ENCODE peak calls at places on chromosomes 12 and 14, in seven cellular contexts. K is germinal center, Q is upper lobe of right lung, T is lung, E is astrocyte of the cerebellum, W is hypothalamus, B is Panc1. G is an unnamed sample.

GRCh38 chr12:118311666-118312065 is 61.0 kb downstream of the TAOK3 start:
- DNase-seq in E (peak), T (no peak), Q (no peak), K (no peak), B (no peak), W (no peak), G (no peak)

GRCh38 chr12:28164644-28165313 is 25.5 kb upstream of the CCDC91 start:
- DNase-seq in K (no peak), B (no peak), E (no peak), Q (no peak), T (no peak), W (no peak), G (no peak)

GRCh38 chr14:101960225-101960624 is 4.1 kb upstream of the DYNC1H1 start:
- DNase-seq in Q (no peak), T (no peak), E (no peak), B (no peak), W (no peak), K (no peak), G (no peak)

GRCh38 chr12:83052890-83053541 is 366.3 kb downstream of the TMTC2 start:
- DNase-seq in K (no peak), Q (no peak), W (no peak), T (no peak), B (no peak), E (no peak), G (no peak)

GRCh38 chr12:49632401-49632800 is 9.0 kb downstream of the PRPF40B start:
- DNase-seq in T (no peak), Q (no peak), K (no peak), W (no peak), B (no peak), E (no peak), G (no peak)

GRCh38 chr12:108530141-108530540 is 15.1 kb downstream of the FICD start:
- DNase-seq in T (no peak), K (no peak), E (no peak), Q (no peak), B (no peak), W (no peak), G (no peak)

GRCh38 chr12:7650091-7650490 is 15.6 kb downstream of the APOBEC1 start:
- DNase-seq in Q (no peak), B (no peak), T (no peak), K (no peak), W (no peak), E (no peak), G (no peak)

GRCh38 chr12:53500119-53500775 is 836 bp upstream of the TARBP2 start:
- DNase-seq in K (no peak), B (no peak), Q (peak), E (no peak), W (peak), T (peak), G (peak)

GRCh38 chr14:81471062-81471461 is 62.6 kb downstream of the SEL1L start:
- DNase-seq in T (no peak), B (no peak), K (peak), Q (no peak), E (no peak), W (no peak), G (no peak)

G was measured in gastrocnemius medialis.